ENCODE peak calls at places on chromosomes 13 and 19, in six cellular contexts. J, M, Q, T, K and D are unnamed samples.
A peak's percentile ranks its signal among the peaks of the same experiment; 100 is the strongest.

GRCh38 chr13:96862093-96862492 is 132.2 kb downstream of the OXGR1 start:
- DNase-seq in J (no peak), M (no peak), Q (no peak), T (no peak), K (no peak), D (no peak)

GRCh38 chr13:95185851-95186250 is 115.4 kb downstream of the ABCC4 start:
- DNase-seq in J (peak; percentile 27), M (no peak), Q (no peak), T (no peak), K (no peak), D (no peak)

GRCh38 chr19:14363203-14364097 is 17.8 kb upstream of the ADGRE5 start:
- DNase-seq in J (peak; percentile 88), M (peak; percentile 77), Q (peak; percentile 68), T (peak; percentile 78), K (no peak), D (peak; percentile 76)

GRCh38 chr13:71580614-71581013 is 286.4 kb downstream of the DACH1 start:
- DNase-seq in J (no peak), M (no peak), Q (no peak), T (no peak), K (no peak), D (no peak)

GRCh38 chr13:84645196-84646071 is 763.2 kb upstream of the SLITRK1 start:
- DNase-seq in J (no peak), M (no peak), Q (peak; percentile 92), T (no peak), K (no peak), D (no peak)

GRCh38 chr13:78601124-78601885 is 2.0 kb downstream of the POU4F1 start:
- DNase-seq in J (no peak), M (no peak), Q (peak; percentile 14), T (peak; percentile 71), K (no peak), D (no peak)

GRCh38 chr13:41008349-41008980 is 10.7 kb downstream of the ELF1 start:
- DNase-seq in J (no peak), M (no peak), Q (peak; percentile 54), T (no peak), K (no peak), D (peak; percentile 13)

GRCh38 chr19:47176627-47177090 is 46.0 kb downstream of the SAE1 start:
- DNase-seq in J (no peak), M (no peak), Q (peak; percentile 96), T (no peak), K (peak; percentile 89), D (peak; percentile 96)

GRCh38 chr13:97339019-97339988 is 94.7 kb upstream of the RAP2A start:
- DNase-seq in J (peak; percentile 36), M (no peak), Q (peak; percentile 86), T (no peak), K (peak; percentile 80), D (peak; percentile 34)

GRCh38 chr13:77545626-77546412 is 10.3 kb downstream of the SCEL start:
- DNase-seq in J (peak; percentile 42), M (no peak), Q (no peak), T (no peak), K (no peak), D (no peak)

GRCh38 chr19:5547881-5548280 is 19.9 kb downstream of the TINCR start:
- DNase-seq in J (no peak), M (no peak), Q (no peak), T (peak; percentile 53), K (peak; percentile 19), D (peak; percentile 13)

GRCh38 chr19:49701271-49701786 is 10.4 kb downstream of the CPT1C start:
- DNase-seq in J (no peak), M (no peak), Q (no peak), T (no peak), K (no peak), D (no peak)

GRCh38 chr19:50430888-50431342 is 1.8 kb upstream of the MYBPC2 start:
- DNase-seq in J (no peak), M (no peak), Q (no peak), T (peak; percentile 28), K (no peak), D (no peak)

GRCh38 chr13:36819064-36819810 is at the start of gene RFXAP:
- DNase-seq in J (peak; percentile 93), M (peak; percentile 60), Q (peak; percentile 73), T (peak; percentile 97), K (peak; percentile 70), D (peak; percentile 74)
- TF ChIP-seq CTCF in J (peak; percentile 22), M (no peak), Q (no peak), T (peak; percentile 22), K (no peak), D (no peak)

DNA sequence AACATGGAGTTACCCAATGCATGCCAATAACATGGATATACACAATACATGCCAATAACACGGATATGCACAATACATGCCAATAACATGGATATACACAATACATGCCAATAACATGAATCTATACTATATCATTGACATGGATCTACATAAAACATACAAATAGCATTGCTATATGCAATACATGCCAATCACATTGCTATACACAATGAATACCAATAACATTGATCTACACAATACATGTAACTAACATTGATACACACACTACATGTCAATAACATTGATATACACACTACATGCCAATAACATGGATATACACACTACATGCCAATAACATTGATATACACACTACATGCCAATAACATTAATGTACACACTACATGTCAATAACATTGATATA is 932 bp upstream of the PIP5K1C start:
- DNase-seq in J (no peak), M (no peak), Q (no peak), T (no peak), K (no peak), D (no peak)
- H3K4me3 ChIP-seq in J (no peak overlapping the region), M (no peak overlapping the region), Q (no peak overlapping the region), T (no peak overlapping the region), K (no peak overlapping the region), D (no peak overlapping the region)

GRCh38 chr13:59641261-59641660 is 522.5 kb downstream of the DIAPH3 start:
- DNase-seq in J (no peak), M (no peak), Q (no peak), T (peak; percentile 22), K (no peak), D (no peak)
- TF ChIP-seq CTCF in J (no peak), M (peak; percentile 7), Q (no peak), T (peak; percentile 34), K (no peak), D (peak; percentile 13)

GRCh38 chr19:1266116-1266817 is 2.9 kb upstream of the CIRBP start:
- DNase-seq in J (peak; percentile 95), M (no peak), Q (peak; percentile 80), T (peak; percentile 95), K (no peak), D (peak; percentile 66)
- H3K4me3 ChIP-seq in J (peak overlapping the region; percentile 51), M (peak overlapping the region; percentile 43), Q (peak overlapping the region; percentile 51), T (peak overlapping the region; percentile 62), K (peak overlapping the region; percentile 44), D (peak overlapping the region; percentile 46)

GRCh38 chr19:1470864-1471513 is 8.0 kb downstream of the C19orf25 start:
- DNase-seq in J (no peak), M (no peak), Q (no peak), T (peak; percentile 92), K (no peak), D (no peak)

GRCh38 chr19:1472227-1473055 is 6.6 kb downstream of the C19orf25 start:
- DNase-seq in J (no peak), M (no peak), Q (no peak), T (no peak), K (no peak), D (no peak)

GRCh38 chr19:1473056-1473400 is 6.0 kb downstream of the C19orf25 start:
- DNase-seq in J (no peak), M (no peak), Q (no peak), T (no peak), K (no peak), D (no peak)

GRCh38 chr19:1469936-1470863 is 8.8 kb downstream of the C19orf25 start:
- DNase-seq in J (no peak), M (peak; percentile 42), Q (no peak), T (peak; percentile 92), K (no peak), D (no peak)

GRCh38 chr19:1471514-1472107 is 7.4 kb downstream of the C19orf25 start:
- DNase-seq in J (no peak), M (no peak), Q (no peak), T (peak; percentile 49), K (no peak), D (no peak)
- TF ChIP-seq CTCF in J (no peak), M (peak; percentile 24), Q (peak; percentile 5), T (peak; percentile 41), K (peak; percentile 3), D (peak; percentile 35)

GRCh38 chr13:27788271-27788670 is 4.0 kb upstream of the GSX1 start:
- DNase-seq in J (no peak), M (no peak), Q (no peak), T (no peak), K (no peak), D (no peak)

GRCh38 chr13:27783111-27783510 is 9.2 kb upstream of the GSX1 start:
- DNase-seq in J (no peak), M (no peak), Q (peak; percentile 3), T (peak; percentile 52), K (no peak), D (no peak)
- H3K4me3 ChIP-seq in J (no peak overlapping the region), M (no peak overlapping the region), Q (no peak overlapping the region), T (no peak overlapping the region), K (no peak overlapping the region), D (no peak overlapping the region)

GRCh38 chr13:113743366-113744195 is 15.4 kb upstream of the TMEM255B start:
- DNase-seq in J (no peak), M (no peak), Q (no peak), T (no peak), K (no peak), D (no peak)

GRCh38 chr13:113741101-113741731 is 17.8 kb upstream of the TMEM255B start:
- DNase-seq in J (no peak), M (no peak), Q (peak; percentile 42), T (no peak), K (no peak), D (no peak)

GRCh38 chr13:113740661-113741060 is 18.4 kb upstream of the TMEM255B start:
- DNase-seq in J (no peak), M (no peak), Q (no peak), T (no peak), K (no peak), D (no peak)

GRCh38 chr13:113742445-113743120 is 16.4 kb upstream of the TMEM255B start:
- DNase-seq in J (no peak), M (no peak), Q (no peak), T (no peak), K (no peak), D (no peak)

DNA sequence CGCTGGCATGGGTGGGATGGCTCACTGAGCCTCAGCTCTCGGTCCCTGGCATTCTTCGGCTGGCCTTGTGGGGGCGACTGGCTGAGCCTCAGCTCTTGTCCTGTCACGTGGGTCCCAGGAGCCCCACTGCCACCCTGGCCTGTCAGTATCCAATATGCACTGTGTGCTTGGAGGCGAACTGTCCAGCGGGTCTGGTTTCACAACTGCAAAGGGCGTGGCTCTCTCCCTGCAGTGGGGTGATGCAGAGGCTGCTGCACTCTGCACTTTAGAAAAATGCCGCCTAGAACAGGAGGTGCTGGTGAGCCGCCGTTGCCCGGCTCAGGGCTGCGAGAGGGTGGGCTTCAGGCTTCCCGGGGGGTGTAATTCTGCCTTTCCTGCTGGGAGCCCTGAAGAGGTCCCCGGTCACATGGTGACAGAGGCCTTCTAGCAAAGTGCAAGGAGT is 17.0 kb upstream of the TMEM255B start:
- DNase-seq in J (peak; percentile 67), M (peak; percentile 19), Q (peak; percentile 22), T (peak; percentile 53), K (no peak), D (no peak)
- TF ChIP-seq CTCF in J (no peak), M (peak; percentile 57), Q (no peak), T (peak; percentile 49), K (peak; percentile 26), D (peak; percentile 53)